ENCODE peak calls at places on chromosomes 13 and 19, in four cellular contexts. M is naive thymus-derived CD4-positive, alpha-beta T cell; F is astrocyte; X is psoas muscle. L is an unnamed sample.

GRCh38 chr13:83248751-83249150 is 633.5 kb downstream of the SLITRK1 start:
- DNase-seq in M (no peak), F (no peak), X (no peak), L (no peak)

GRCh38 chr13:107864543-107865460 is 350.5 kb downstream of the LIG4 start:
- DNase-seq in X (no peak), F (peak; percentile 64), M (no peak), L (peak; percentile 82)

GRCh38 chr13:46035066-46035465 is 17.5 kb downstream of the ZC3H13 start:
- DNase-seq in X (no peak), M (no peak), F (no peak), L (no peak)

GRCh38 chr19:12034610-12035009 is 869 bp downstream of the ZNF433 start:
- DNase-seq in F (no peak), M (no peak), X (no peak), L (peak; percentile 18)

GRCh38 chr13:67043901-67044300 is 186.2 kb downstream of the PCDH9 start:
- DNase-seq in F (peak; percentile 89), X (no peak), M (no peak), L (no peak)

GRCh38 chr13:94329277-94329676 is 150.2 kb downstream of the DCT start:
- DNase-seq in F (peak; percentile 72), X (no peak), M (no peak), L (no peak)

GRCh38 chr13:52892925-52893324 is 44.5 kb upstream of the PCDH8 start:
- DNase-seq in M (no peak), X (no peak), F (no peak), L (peak; percentile 2)

GRCh38 chr13:113350065-113350937 is 13.6 kb downstream of the GRTP1 start:
- DNase-seq in M (no peak), F (no peak), X (peak; percentile 40), L (no peak)

DNA sequence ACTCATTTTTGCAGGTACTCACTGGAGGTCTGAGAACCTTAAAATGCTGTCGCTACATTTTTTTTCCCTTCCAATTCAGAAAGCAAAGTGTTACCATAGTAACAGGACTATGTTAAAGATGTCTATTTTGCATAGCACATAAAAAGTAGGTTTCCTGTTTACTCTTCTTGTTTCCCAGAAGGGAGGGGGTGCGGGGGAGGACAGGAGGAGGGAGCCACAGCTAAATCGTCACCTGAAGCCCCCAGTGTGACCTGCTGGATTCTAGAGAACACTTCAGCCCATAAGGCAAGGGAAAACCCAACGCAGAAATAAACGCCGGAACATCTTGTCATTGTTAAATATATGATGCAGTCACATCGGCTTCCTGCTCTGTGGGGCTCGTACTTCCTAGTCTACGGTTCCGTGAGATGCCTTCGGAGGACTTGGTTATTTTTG is 44.6 kb downstream of the EFNB2 start:
- DNase-seq in X (no peak), M (no peak), F (no peak), L (no peak)
- H3K27ac ChIP-seq in X (no peak overlapping the region), M (no peak overlapping the region), F (no peak overlapping the region), L (no peak overlapping the region)

GRCh38 chr13:110465696-110466095 is 95.8 kb downstream of the RAB20 start:
- DNase-seq in M (no peak), F (no peak), X (no peak), L (no peak)

GRCh38 chr13:110466261-110466660 is 95.3 kb downstream of the RAB20 start:
- DNase-seq in F (no peak), X (no peak), M (no peak), L (no peak)

GRCh38 chr13:110463876-110464510 is 97.5 kb downstream of the RAB20 start:
- DNase-seq in F (peak; percentile 12), M (no peak), X (peak; percentile 33), L (no peak)

GRCh38 chr13:110462091-110462490 is 99.4 kb downstream of the RAB20 start:
- DNase-seq in X (peak; percentile 40), F (no peak), M (no peak), L (no peak)

GRCh38 chr13:110464547-110465343 is 96.8 kb downstream of the RAB20 start:
- DNase-seq in F (no peak), M (no peak), X (peak; percentile 34), L (no peak)
- H3K36me3 ChIP-seq in F (peaks cover 72% of the 10 kb centered on the region), M (no peaks in the 10 kb centered on the region), X (no peaks in the 10 kb centered on the region), L (no peaks in the 10 kb centered on the region)

GRCh38 chr19:30864460-30865215 is 484.6 kb downstream of the TSHZ3 start:
- DNase-seq in M (no peak), X (no peak), F (no peak), L (no peak)

GRCh38 chr19:30862876-30863275 is 486.4 kb downstream of the TSHZ3 start:
- DNase-seq in X (no peak), F (no peak), M (no peak), L (no peak)

GRCh38 chr19:30865481-30865880 is 483.8 kb downstream of the TSHZ3 start:
- DNase-seq in M (no peak), X (no peak), F (no peak), L (no peak)

GRCh38 chr19:30857966-30858490 is 485.8 kb downstream of the ZNF536 start:
- DNase-seq in F (no peak), M (no peak), X (no peak), L (no peak)

GRCh38 chr19:30861896-30862295 is 487.3 kb downstream of the TSHZ3 start:
- DNase-seq in X (no peak), F (no peak), M (no peak), L (no peak)
- H3K27ac ChIP-seq in X (no peak overlapping the region), F (no peak overlapping the region), M (no peak overlapping the region), L (no peak overlapping the region)

GRCh38 chr19:43351998-43352746 is 1.3 kb upstream of the CD177 start:
- DNase-seq in M (no peak), X (no peak), F (no peak), L (no peak)
- H3K36me3 ChIP-seq in M (no peaks in the 10 kb centered on the region), X (no peaks in the 10 kb centered on the region), F (no peaks in the 10 kb centered on the region), L (no peaks in the 10 kb centered on the region)

GRCh38 chr19:30229524-30230174 is 142.5 kb upstream of the ZNF536 start:
- DNase-seq in F (no peak), X (no peak), M (no peak), L (no peak)
- H3K27ac ChIP-seq in F (no peak overlapping the region), X (no peak overlapping the region), M (no peak overlapping the region), L (no peak overlapping the region)

GRCh38 chr19:58394821-58395219 is 636 bp upstream of the RNF225 start:
- DNase-seq in M (no peak), F (no peak), X (no peak), L (peak; percentile 45)

GRCh38 chr19:58392945-58393724 is 2.3 kb upstream of the RNF225 start:
- DNase-seq in F (no peak), M (no peak), X (no peak), L (no peak)

GRCh38 chr19:58395220-58395978 is at the start of gene RNF225:
- DNase-seq in F (no peak), X (no peak), M (no peak), L (peak; percentile 83)

GRCh38 chr19:58395979-58396627 is 647 bp downstream of the RNF225 start:
- DNase-seq in F (no peak), X (no peak), M (no peak), L (no peak)

GRCh38 chr19:58393725-58394033 is 1.8 kb upstream of the RNF225 start:
- DNase-seq in M (no peak), X (no peak), F (no peak), L (no peak)
- H3K36me3 ChIP-seq in M (peaks cover 14% of the 10 kb centered on the region), X (peaks cover 7% of the 10 kb centered on the region), F (peaks cover 32% of the 10 kb centered on the region), L (peaks cover 54% of the 10 kb centered on the region)

L was measured in PC-3.